ENCODE peak calls at places on chromosome 11, in seven cellular contexts. C, J, E, G, N, P and Y are unnamed samples.
A peak's percentile ranks its signal among the peaks of the same experiment; 100 is the strongest.

GRCh38 chr11:76745561-76746207 is 37.5 kb upstream of the TSKU start:
- DNase-seq in P (no peak), E (no peak), C (no peak), N (peak; percentile 75), G (no peak), J (no peak), Y (no peak)

GRCh38 chr11:124415356-124415923 is 9.2 kb downstream of the OR8B4 start:
- DNase-seq in E (no peak), C (no peak), N (no peak), G (peak; percentile 56), J (no peak), P (no peak), Y (no peak)

GRCh38 chr11:58866788-58867187 is 22.3 kb upstream of the GLYATL2 start:
- DNase-seq in C (no peak), N (no peak), J (no peak), G (no peak), E (no peak), P (no peak), Y (no peak)

GRCh38 chr11:126061707-126062678 is 673 bp downstream of the CDON start:
- DNase-seq in J (peak; percentile 67), N (peak; percentile 31), E (peak; percentile 47), P (peak; percentile 64), G (peak; percentile 52), C (peak; percentile 92), Y (no peak)

GRCh38 chr11:110130642-110131238 is 37.5 kb downstream of the ZC3H12C start:
- DNase-seq in C (no peak), G (no peak), J (no peak), E (no peak), P (no peak), N (peak; percentile 14), Y (no peak)

GRCh38 chr11:35282226-35282882 is 137.0 kb downstream of the SLC1A2 start:
- DNase-seq in J (no peak), N (no peak), G (peak; percentile 26), C (no peak), P (no peak), E (no peak), Y (no peak)

GRCh38 chr11:1653541-1654387 is 24.2 kb downstream of the KRTAP5-5 start:
- DNase-seq in G (no peak), C (no peak), J (peak; percentile 54), P (peak; percentile 6), N (no peak), E (no peak), Y (peak; percentile 28)

GRCh38 chr11:56932572-56933235 is 56.0 kb upstream of the OR5AK2 start:
- DNase-seq in N (no peak), G (peak; percentile 97), P (no peak), J (no peak), C (no peak), E (no peak), Y (no peak)

GRCh38 chr11:110430267-110431211 is 791 bp downstream of the FDX1 start:
- DNase-seq in E (no peak), G (no peak), C (peak; percentile 86), P (no peak), J (peak; percentile 87), N (peak; percentile 61), Y (peak; percentile 23)

GRCh38 chr11:45895553-45896259 is 10.3 kb downstream of the MAPK8IP1 start:
- DNase-seq in J (no peak), N (no peak), C (no peak), E (no peak), G (no peak), P (no peak), Y (no peak)

GRCh38 chr11:76891793-76892192 is 31.1 kb downstream of the ACER3 start:
- DNase-seq in G (no peak), P (no peak), E (no peak), C (no peak), J (no peak), N (no peak), Y (no peak)

GRCh38 chr11:130155106-130155505 is 4.5 kb upstream of the ST14 start:
- DNase-seq in C (no peak), E (no peak), J (no peak), N (no peak), G (no peak), P (no peak), Y (no peak)

GRCh38 chr11:13216019-13217006 is 61.3 kb upstream of the BMAL1 start:
- DNase-seq in N (no peak), P (no peak), G (peak; percentile 90), J (no peak), C (no peak), E (no peak), Y (no peak)

GRCh38 chr11:76662656-76663460 is 7.7 kb downstream of the LRRC32 start:
- DNase-seq in J (no peak), N (peak; percentile 5), P (no peak), C (peak; percentile 53), G (no peak), E (no peak), Y (no peak)

GRCh38 chr11:2813141-2813908 is 72.2 kb downstream of the CDKN1C start:
- DNase-seq in E (no peak), C (no peak), J (peak; percentile 37), N (no peak), G (no peak), P (no peak), Y (no peak)

GRCh38 chr11:45146072-45147016 is at the start of gene PRDM11:
- DNase-seq in J (no peak), G (peak; percentile 68), C (peak; percentile 92), N (peak; percentile 76), P (peak; percentile 76), E (peak; percentile 82), Y (peak; percentile 70)

GRCh38 chr11:32438346-32438882 is 3.1 kb upstream of the WT1 start:
- DNase-seq in G (no peak), J (no peak), N (no peak), C (no peak), P (no peak), E (no peak), Y (no peak)

GRCh38 chr11:32435947-32436750 is 810 bp upstream of the WT1 start:
- DNase-seq in C (no peak), P (peak; percentile 84), G (no peak), J (no peak), N (no peak), E (peak; percentile 80), Y (no peak)

GRCh38 chr11:32437406-32438345 is 2.3 kb upstream of the WT1 start:
- DNase-seq in N (no peak), P (peak; percentile 54), J (no peak), C (no peak), E (peak; percentile 68), G (no peak), Y (no peak)

GRCh38 chr11:32435511-32435946 is at the start of gene WT1:
- DNase-seq in C (no peak), N (no peak), G (peak; percentile 64), E (peak; percentile 91), P (peak; percentile 90), J (no peak), Y (no peak)

DNA sequence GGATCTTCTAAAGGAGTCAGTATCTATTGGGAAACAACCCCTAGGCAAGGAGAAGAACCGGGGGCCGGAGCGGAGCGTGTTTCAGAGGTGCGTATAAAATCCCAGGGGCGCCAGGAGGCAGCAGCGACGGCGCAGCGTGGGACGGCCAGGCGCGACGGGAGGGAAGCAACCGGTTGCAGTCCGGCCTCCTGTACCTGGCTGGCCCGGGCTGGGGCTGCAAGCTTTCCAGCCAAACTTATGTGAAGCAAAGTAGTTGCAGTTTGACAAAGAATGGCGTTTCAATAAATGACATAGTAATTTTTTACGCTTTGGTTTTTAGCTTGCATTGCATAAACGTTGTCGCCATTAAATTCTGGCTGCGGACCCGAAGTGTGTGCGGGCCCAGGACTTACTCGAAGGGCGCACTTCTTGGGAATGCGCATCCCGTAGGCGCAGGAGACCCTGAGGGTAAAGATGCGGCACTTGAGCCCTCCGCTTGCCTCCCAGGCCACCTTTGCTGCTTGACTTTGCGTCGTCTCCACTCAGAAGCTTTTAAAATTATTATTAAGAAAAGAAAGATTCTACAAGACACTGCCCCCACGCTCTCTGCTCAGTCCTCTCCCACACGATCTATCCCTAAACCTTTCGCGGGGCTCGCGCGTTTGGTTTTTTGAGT is 1.5 kb upstream of the WT1 start:
- DNase-seq in E (peak; percentile 57), J (no peak), C (no peak), N (no peak), G (no peak), P (peak; percentile 46), Y (no peak)
- H3K4me3 ChIP-seq in E (peak overlapping the region; percentile 87), J (no peak overlapping the region), C (no peak overlapping the region), N (no peak overlapping the region), G (peak overlapping the region; percentile 70), P (peak overlapping the region; percentile 86), Y (peak overlapping the region; percentile 60)

GRCh38 chr11:61023086-61024035 is 51.9 kb downstream of the CD6 start:
- DNase-seq in N (peak; percentile 25), G (no peak), J (no peak), P (no peak), E (no peak), C (no peak), Y (no peak)
- TF ChIP-seq POLR2A in N (no peak), G (no peak), J (no peak), P (no peak), E (no peak), C (no peak), Y (no peak)

GRCh38 chr11:122788781-122789535 is 49.3 kb upstream of the CRTAM start:
- DNase-seq in J (no peak), C (no peak), G (no peak), N (no peak), P (no peak), E (no peak), Y (no peak)
- TF ChIP-seq CTCF in J (no peak), C (no peak), G (peak; percentile 30), N (no peak), P (no peak), E (no peak), Y (no peak)

GRCh38 chr11:67268684-67269268 is 2.5 kb downstream of the GRK2 start:
- DNase-seq in P (no peak), J (peak; percentile 53), C (no peak), N (no peak), G (no peak), E (peak; percentile 19), Y (no peak)
- H3K4me3 ChIP-seq in P (no peak overlapping the region), J (peak overlapping the region; percentile 87), C (no peak overlapping the region), N (no peak overlapping the region), G (no peak overlapping the region), E (no peak overlapping the region), Y (peak overlapping the region; percentile 99)

GRCh38 chr11:101975734-101976133 is 59.4 kb upstream of the ANGPTL5 start:
- DNase-seq in J (no peak), E (no peak), G (no peak), P (no peak), C (no peak), N (no peak), Y (no peak)
- TF ChIP-seq POLR2A in J (no peak), E (no peak), G (no peak), P (no peak), C (no peak), N (no peak), Y (no peak)

GRCh38 chr11:25733777-25734176 is 598.2 kb upstream of the ANO3 start:
- DNase-seq in G (no peak), N (no peak), J (no peak), E (no peak), C (no peak), P (no peak), Y (no peak)

GRCh38 chr11:25737071-25737675 is 594.8 kb upstream of the ANO3 start:
- DNase-seq in E (no peak), P (no peak), C (no peak), N (no peak), G (no peak), J (no peak), Y (no peak)

GRCh38 chr11:25734592-25735211 is 597.2 kb upstream of the ANO3 start:
- DNase-seq in E (no peak), G (no peak), N (no peak), C (no peak), P (no peak), J (no peak), Y (no peak)
- TF ChIP-seq CTCF in E (no peak), G (no peak), N (peak; percentile 9), C (no peak), P (no peak), J (no peak), Y (no peak)